ENCODE peak calls at places on chromosomes 5 and 9, in six cellular contexts. Q, E, T, A, N and B are unnamed samples.

GRCh38 chr5:72093824-72094223 is 13.5 kb upstream of the MAP1B start:
- DNase-seq in Q (no peak), E (peak), T (no peak), A (no peak), N (no peak), B (no peak)

GRCh38 chr9:89621676-89622075 is 16.9 kb downstream of the GADD45G start:
- DNase-seq in Q (no peak), E (no peak), T (no peak), A (no peak), N (no peak), B (no peak)

GRCh38 chr5:14209222-14209822 is 66.2 kb downstream of the TRIO start:
- DNase-seq in Q (no peak), E (no peak), T (no peak), A (no peak), N (no peak), B (no peak)

GRCh38 chr5:44565872-44566271 is 176.7 kb upstream of the FGF10 start:
- DNase-seq in Q (no peak), E (no peak), T (no peak), A (no peak), N (no peak), B (no peak)

GRCh38 chr5:83654427-83654994 is 66.1 kb downstream of the HAPLN1 start:
- DNase-seq in Q (no peak), E (no peak), T (no peak), A (no peak), N (no peak), B (no peak)

GRCh38 chr5:39755986-39756385 is 331.2 kb upstream of the DAB2 start:
- DNase-seq in Q (no peak), E (no peak), T (no peak), A (no peak), N (no peak), B (no peak)

GRCh38 chr9:120412425-120412951 is 167.5 kb downstream of the CDK5RAP2 start:
- DNase-seq in Q (no peak), E (no peak), T (no peak), A (no peak), N (no peak), B (no peak)

GRCh38 chr9:30172206-30172605 is 2212.2 kb upstream of the ACO1 start:
- DNase-seq in Q (no peak), E (no peak), T (no peak), A (no peak), N (no peak), B (no peak)

GRCh38 chr9:121596515-121596914 is 54.9 kb upstream of the DAB2IP start:
- DNase-seq in Q (no peak), E (no peak), T (no peak), A (no peak), N (no peak), B (no peak)

GRCh38 chr5:139635606-139636206 is 12.4 kb upstream of the CXXC5 start:
- DNase-seq in Q (no peak), E (no peak), T (no peak), A (no peak), N (peak), B (peak)

GRCh38 chr5:141898448-141899094 is 20.4 kb upstream of the PCDH1 start:
- DNase-seq in Q (no peak), E (no peak), T (no peak), A (no peak), N (no peak), B (no peak)

GRCh38 chr9:751137-752051 is 90.1 kb upstream of the DMRT1 start:
- DNase-seq in Q (no peak), E (peak), T (no peak), A (no peak), N (peak), B (no peak)

GRCh38 chr9:97924386-97924785 is 2.1 kb upstream of the TRMO start:
- DNase-seq in Q (no peak), E (no peak), T (no peak), A (no peak), N (no peak), B (no peak)

GRCh38 chr9:129108805-129109370 is 1.7 kb downstream of the CRAT start:
- DNase-seq in Q (no peak), E (no peak), T (no peak), A (no peak), N (no peak), B (no peak)

GRCh38 chr5:72204946-72205345 is 97.7 kb downstream of the MAP1B start:
- DNase-seq in Q (no peak), E (no peak), T (no peak), A (no peak), N (no peak), B (no peak)

GRCh38 chr5:91850031-91850430 is 466.9 kb upstream of the ARRDC3 start:
- DNase-seq in Q (no peak), E (no peak), T (no peak), A (no peak), N (no peak), B (no peak)

GRCh38 chr5:109961755-109962154 is 272.0 kb downstream of the MAN2A1 start:
- DNase-seq in Q (no peak), E (no peak), T (no peak), A (no peak), N (no peak), B (no peak)

GRCh38 chr5:77170-77501 is 14.8 kb upstream of the PLEKHG4B start:
- DNase-seq in Q (no peak), E (peak), T (no peak), A (no peak), N (no peak), B (peak)

GRCh38 chr9:21904776-21905175 is 89.4 kb downstream of the CDKN2A start:
- DNase-seq in Q (no peak), E (no peak), T (no peak), A (no peak), N (no peak), B (no peak)

GRCh38 chr9:113998529-113999255 is 79.4 kb downstream of the AMBP start:
- DNase-seq in Q (no peak), E (no peak), T (no peak), A (no peak), N (peak), B (peak)

GRCh38 chr5:51227963-51228515 is 155.2 kb upstream of the ISL1 start:
- DNase-seq in Q (no peak), E (no peak), T (no peak), A (no peak), N (no peak), B (no peak)

GRCh38 chr9:18479405-18479804 is 5.5 kb downstream of the ADAMTSL1 start:
- DNase-seq in Q (no peak), E (no peak), T (no peak), A (no peak), N (no peak), B (no peak)

GRCh38 chr5:138543730-138544104 is 681 bp upstream of the ETF1 start:
- DNase-seq in Q (no peak), E (peak), T (peak), A (no peak), N (no peak), B (no peak)

GRCh38 chr9:114025196-114025753 is 52.8 kb downstream of the AMBP start:
- DNase-seq in Q (no peak), E (no peak), T (no peak), A (no peak), N (no peak), B (peak)

GRCh38 chr5:143874312-143874711 is 62.4 kb downstream of the HMHB1 start:
- DNase-seq in Q (no peak), E (no peak), T (no peak), A (no peak), N (no peak), B (no peak)

GRCh38 chr5:23730023-23730422 is 222.6 kb downstream of the PRDM9 start:
- DNase-seq in Q (no peak), E (no peak), T (no peak), A (no peak), N (no peak), B (no peak)

GRCh38 chr9:79120533-79121315 is 451.0 kb upstream of the TLE4 start:
- DNase-seq in Q (no peak), E (no peak), T (no peak), A (no peak), N (no peak), B (no peak)

GRCh38 chr9:36855443-36856315 is 178.4 kb downstream of the PAX5 start:
- DNase-seq in Q (peak), E (peak), T (peak), A (no peak), N (no peak), B (no peak)

GRCh38 chr5:143108498-143109128 is 294.9 kb downstream of the NR3C1 start:
- DNase-seq in Q (no peak), E (no peak), T (no peak), A (no peak), N (peak), B (no peak)

GRCh38 chr9:15086096-15087030 is 176.1 kb upstream of the FREM1 start:
- DNase-seq in Q (no peak), E (no peak), T (no peak), A (no peak), N (no peak), B (no peak)

GRCh38 chr9:34576943-34577634 is 12.4 kb downstream of the CNTFR start:
- DNase-seq in Q (no peak), E (no peak), T (no peak), A (no peak), N (no peak), B (no peak)